ENCODE peak calls at places on chromosome 12, in five cellular contexts. One of them, this sample, is unnamed.
A peak's percentile ranks its signal among the peaks of the same experiment; 100 is the strongest.

GRCh38 chr12:82672811-82673495 is 13.8 kb upstream of the TMTC2 start:
- DNase-seq in mammary epithelial cell: no peak
- DNase-seq in HCT116: no peak
- DNase-seq in PC-9: no peak
- DNase-seq in OCI-LY7: no peak
- DNase-seq in this sample: no peak

GRCh38 chr12:113613414-113613813 is 141.7 kb upstream of the LHX5 start:
- DNase-seq in PC-9: no peak
- DNase-seq in HCT116: no peak
- DNase-seq in OCI-LY7: no peak
- DNase-seq in mammary epithelial cell: no peak
- DNase-seq in this sample: no peak

GRCh38 chr12:124577986-124578385 is 10.6 kb upstream of the NCOR2 start:
- DNase-seq in mammary epithelial cell: peak; percentile 72
- DNase-seq in OCI-LY7: no peak
- DNase-seq in HCT116: no peak
- DNase-seq in PC-9: no peak
- DNase-seq in this sample: no peak

GRCh38 chr12:67411562-67411961 is 142.4 kb downstream of the CAND1 start:
- DNase-seq in HCT116: no peak
- DNase-seq in PC-9: no peak
- DNase-seq in mammary epithelial cell: no peak
- DNase-seq in OCI-LY7: no peak
- DNase-seq in this sample: no peak

GRCh38 chr12:94930216-94930654 is 73.3 kb downstream of the NDUFA12 start:
- DNase-seq in HCT116: no peak
- DNase-seq in mammary epithelial cell: no peak
- DNase-seq in OCI-LY7: no peak
- DNase-seq in PC-9: no peak
- DNase-seq in this sample: no peak

GRCh38 chr12:42474391-42474790 is 115.2 kb downstream of the PRICKLE1 start:
- DNase-seq in PC-9: no peak
- DNase-seq in HCT116: peak; percentile 68
- DNase-seq in OCI-LY7: no peak
- DNase-seq in mammary epithelial cell: peak; percentile 95
- DNase-seq in this sample: peak; percentile 82

GRCh38 chr12:78085562-78086182 is 255.0 kb downstream of the NAV3 start:
- DNase-seq in PC-9: no peak
- DNase-seq in mammary epithelial cell: peak; percentile 60
- DNase-seq in HCT116: no peak
- DNase-seq in OCI-LY7: no peak
- DNase-seq in this sample: peak; percentile 90

GRCh38 chr12:99302874-99303273 is 344.7 kb upstream of the GARIN6 start:
- DNase-seq in OCI-LY7: no peak
- DNase-seq in mammary epithelial cell: no peak
- DNase-seq in PC-9: no peak
- DNase-seq in HCT116: no peak
- DNase-seq in this sample: no peak

GRCh38 chr12:57885207-57885606 is 38.7 kb upstream of the CTDSP2 start:
- DNase-seq in PC-9: no peak
- DNase-seq in mammary epithelial cell: no peak
- DNase-seq in OCI-LY7: no peak
- DNase-seq in HCT116: no peak
- DNase-seq in this sample: no peak

GRCh38 chr12:57731411-57732080 is 7.0 kb downstream of the AGAP2 start:
- DNase-seq in PC-9: no peak
- DNase-seq in HCT116: no peak
- DNase-seq in OCI-LY7: no peak
- DNase-seq in mammary epithelial cell: no peak
- DNase-seq in this sample: no peak

GRCh38 chr12:113955109-113955970 is 10.8 kb downstream of the RBM19 start:
- DNase-seq in OCI-LY7: peak; percentile 7
- DNase-seq in HCT116: peak; percentile 16
- DNase-seq in mammary epithelial cell: peak; percentile 16
- DNase-seq in PC-9: peak; percentile 33
- DNase-seq in this sample: peak; percentile 21

GRCh38 chr12:115870021-115870420 is 407.5 kb downstream of the MED13L start:
- DNase-seq in mammary epithelial cell: no peak
- DNase-seq in HCT116: no peak
- DNase-seq in OCI-LY7: no peak
- DNase-seq in PC-9: no peak
- DNase-seq in this sample: no peak

GRCh38 chr12:88552672-88553079 is 27.6 kb downstream of the KITLG start:
- DNase-seq in mammary epithelial cell: peak; percentile 23
- DNase-seq in OCI-LY7: no peak
- DNase-seq in HCT116: no peak
- DNase-seq in PC-9: no peak
- DNase-seq in this sample: peak; percentile 71

GRCh38 chr12:75978677-75979076 is 52.9 kb downstream of the PHLDA1 start:
- DNase-seq in HCT116: no peak
- DNase-seq in OCI-LY7: no peak
- DNase-seq in mammary epithelial cell: no peak
- DNase-seq in PC-9: no peak
- DNase-seq in this sample: no peak

GRCh38 chr12:98828802-98829600 is 183.9 kb downstream of the APAF1 start:
- DNase-seq in mammary epithelial cell: no peak
- DNase-seq in OCI-LY7: no peak
- DNase-seq in HCT116: no peak
- DNase-seq in PC-9: no peak
- DNase-seq in this sample: no peak

GRCh38 chr12:24617471-24617870 is 331.4 kb downstream of the BCAT1 start:
- DNase-seq in HCT116: no peak
- DNase-seq in PC-9: no peak
- DNase-seq in mammary epithelial cell: no peak
- DNase-seq in OCI-LY7: no peak
- DNase-seq in this sample: no peak

GRCh38 chr12:6202846-6203245 is 2.6 kb downstream of the CD9 start:
- DNase-seq in HCT116: no peak
- DNase-seq in mammary epithelial cell: no peak
- DNase-seq in PC-9: no peak
- DNase-seq in OCI-LY7: no peak
- DNase-seq in this sample: no peak
- H3K27ac ChIP-seq in HCT116: no peak overlapping the region
- H3K27ac ChIP-seq in mammary epithelial cell: no peak overlapping the region
- H3K27ac ChIP-seq in PC-9: no peak overlapping the region
- H3K27ac ChIP-seq in OCI-LY7: no peak overlapping the region
- H3K27ac ChIP-seq in this sample: no peak overlapping the region

GRCh38 chr12:46830731-46831334 is 5.0 kb upstream of the SLC38A4 start:
- DNase-seq in PC-9: no peak
- DNase-seq in mammary epithelial cell: peak; percentile 33
- DNase-seq in HCT116: no peak
- DNase-seq in OCI-LY7: no peak
- DNase-seq in this sample: peak; percentile 44
- H3K4me3 ChIP-seq in PC-9: no peak overlapping the region
- H3K4me3 ChIP-seq in mammary epithelial cell: peak overlapping the region; percentile 48
- H3K4me3 ChIP-seq in HCT116: no peak overlapping the region
- H3K4me3 ChIP-seq in OCI-LY7: no peak overlapping the region
- H3K4me3 ChIP-seq in this sample: peak overlapping the region; percentile 79

GRCh38 chr12:50240792-50241114 is 42.6 kb downstream of the LIMA1 start:
- DNase-seq in HCT116: no peak
- DNase-seq in OCI-LY7: no peak
- DNase-seq in PC-9: no peak
- DNase-seq in mammary epithelial cell: no peak
- DNase-seq in this sample: peak; percentile 21
- H3K27ac ChIP-seq in HCT116: no peak overlapping the region
- H3K27ac ChIP-seq in OCI-LY7: no peak overlapping the region
- H3K27ac ChIP-seq in PC-9: peak overlapping the region; percentile 98
- H3K27ac ChIP-seq in mammary epithelial cell: no peak overlapping the region
- H3K27ac ChIP-seq in this sample: peak overlapping the region; percentile 94

GRCh38 chr12:108348842-108349241 is 9.7 kb upstream of the CMKLR1 start:
- DNase-seq in mammary epithelial cell: no peak
- DNase-seq in HCT116: no peak
- DNase-seq in OCI-LY7: no peak
- DNase-seq in PC-9: no peak
- DNase-seq in this sample: peak; percentile 39
- H3K4me3 ChIP-seq in mammary epithelial cell: no peak overlapping the region
- H3K4me3 ChIP-seq in HCT116: no peak overlapping the region
- H3K4me3 ChIP-seq in OCI-LY7: no peak overlapping the region
- H3K4me3 ChIP-seq in PC-9: no peak overlapping the region
- H3K4me3 ChIP-seq in this sample: no peak overlapping the region

DNA sequence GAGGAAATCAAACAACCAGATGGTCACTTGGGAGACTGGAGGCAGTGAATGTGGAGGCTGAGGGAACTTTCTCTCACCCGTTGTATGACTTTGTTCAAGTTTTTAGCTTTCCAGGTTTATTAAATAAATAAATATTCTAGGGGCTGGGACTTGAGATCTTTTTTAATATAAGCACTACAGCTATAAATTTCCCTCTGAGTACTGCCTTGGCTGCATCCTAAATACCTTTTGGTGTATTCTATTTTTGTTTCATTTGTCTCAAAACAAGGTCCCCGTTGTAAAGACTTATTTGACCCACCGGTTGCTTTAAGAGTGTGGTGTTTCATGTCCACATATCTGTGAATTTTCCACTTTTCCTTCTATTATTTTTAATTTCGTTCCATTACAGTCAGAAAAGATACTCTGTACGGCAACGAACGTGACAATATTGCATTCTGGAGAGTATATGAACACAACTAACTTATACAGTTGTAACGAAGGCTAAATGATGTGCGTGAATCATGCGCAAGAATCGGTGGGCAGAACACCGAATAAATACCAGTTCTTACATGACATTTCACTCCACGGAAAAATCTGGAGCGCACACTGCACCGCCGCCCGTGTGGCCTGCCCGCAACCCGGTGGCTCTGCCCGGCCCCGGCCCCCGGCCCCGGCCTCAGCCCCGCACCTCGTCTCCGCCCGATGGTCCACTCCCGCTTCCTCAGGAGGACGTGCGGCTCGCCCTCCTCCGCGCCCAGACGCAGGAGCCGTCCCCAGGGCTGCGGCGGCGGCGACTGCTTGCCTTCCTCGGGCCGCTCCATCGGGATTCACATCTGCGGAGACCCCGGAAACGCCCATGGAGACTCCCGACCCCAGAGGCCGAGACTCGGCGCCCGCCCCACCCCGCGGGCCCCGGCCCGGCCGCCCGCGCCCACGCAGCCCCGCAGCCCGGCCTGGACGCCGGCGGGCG is 602 bp downstream of the CHFR start:
- DNase-seq in mammary epithelial cell: peak; percentile 6
- DNase-seq in HCT116: no peak
- DNase-seq in PC-9: no peak
- DNase-seq in OCI-LY7: no peak
- DNase-seq in this sample: peak; percentile 48
- H3K27ac ChIP-seq in mammary epithelial cell: no peak overlapping the region
- H3K27ac ChIP-seq in HCT116: no peak overlapping the region
- H3K27ac ChIP-seq in PC-9: no peak overlapping the region
- H3K27ac ChIP-seq in OCI-LY7: no peak overlapping the region
- H3K27ac ChIP-seq in this sample: peak overlapping the region; percentile 58

DNA sequence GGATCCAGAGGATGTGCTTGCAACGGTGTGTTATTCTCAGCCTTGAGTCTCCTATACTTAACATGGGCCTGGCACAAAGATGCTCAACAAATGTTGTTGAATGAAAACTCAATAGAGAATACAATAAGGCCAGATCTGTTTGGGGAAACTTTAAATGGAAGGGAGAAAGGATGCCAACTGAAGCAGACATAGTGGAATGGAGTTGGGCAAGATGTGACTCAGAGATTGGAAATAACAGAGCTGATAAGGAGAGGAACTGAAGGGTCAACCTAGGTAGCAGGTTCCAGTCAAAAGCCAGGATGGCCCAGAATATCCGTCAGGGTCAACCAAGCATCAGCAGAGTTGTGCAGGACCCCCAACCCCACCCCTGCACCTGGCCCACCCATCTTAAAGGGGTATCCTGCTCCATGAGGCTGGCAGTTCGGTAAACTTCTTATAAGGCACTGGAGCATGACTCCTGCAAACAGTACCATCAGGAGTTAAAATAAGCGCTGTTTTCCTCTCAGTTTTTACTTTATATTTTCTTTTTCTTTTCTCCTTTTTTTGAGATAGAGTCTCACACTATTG is 1.0 kb upstream of the BCDIN3D start:
- DNase-seq in PC-9: no peak
- DNase-seq in HCT116: no peak
- DNase-seq in OCI-LY7: no peak
- DNase-seq in mammary epithelial cell: peak; percentile 20
- DNase-seq in this sample: peak; percentile 36
- H3K4me3 ChIP-seq in PC-9: peak overlapping the region; percentile 69
- H3K4me3 ChIP-seq in HCT116: no peak overlapping the region
- H3K4me3 ChIP-seq in OCI-LY7: peak overlapping the region; percentile 92
- H3K4me3 ChIP-seq in mammary epithelial cell: no peak overlapping the region
- H3K4me3 ChIP-seq in this sample: no peak overlapping the region

DNA sequence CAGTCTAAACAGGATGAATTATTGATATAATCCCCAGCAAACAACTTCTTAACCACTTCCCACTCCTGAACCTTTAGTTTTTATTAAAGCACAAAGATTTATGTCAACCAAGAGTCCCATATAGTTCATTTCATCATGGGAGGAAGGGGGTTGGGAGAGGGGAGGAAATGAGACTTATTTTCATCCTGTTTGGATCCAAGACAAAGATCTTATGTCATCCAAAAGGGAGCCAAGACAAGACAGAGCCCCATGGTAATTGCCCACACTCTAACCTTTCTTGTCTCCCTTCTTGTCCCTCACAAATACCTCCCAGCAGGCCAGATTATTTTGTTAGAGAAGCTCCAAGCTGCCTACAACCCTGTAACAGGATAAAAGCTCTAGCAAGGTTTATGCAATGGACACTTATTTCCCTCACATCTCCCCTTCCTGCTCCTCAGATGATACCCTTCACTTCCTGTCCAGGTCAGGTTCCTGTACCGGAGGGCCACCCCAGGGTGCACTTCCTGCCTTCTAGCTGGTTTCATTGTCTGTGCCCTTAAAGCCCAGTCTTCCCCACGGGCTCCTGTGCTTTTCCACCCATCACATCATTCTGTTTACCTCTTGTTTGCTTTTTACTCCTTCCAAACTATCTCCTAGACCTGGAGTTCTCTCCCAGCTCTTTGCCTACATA is 123.6 kb upstream of the MDM1 start:
- DNase-seq in OCI-LY7: peak; percentile 13
- DNase-seq in HCT116: no peak
- DNase-seq in PC-9: no peak
- DNase-seq in mammary epithelial cell: no peak
- DNase-seq in this sample: no peak
- H3K27ac ChIP-seq in OCI-LY7: no peak overlapping the region
- H3K27ac ChIP-seq in HCT116: no peak overlapping the region
- H3K27ac ChIP-seq in PC-9: no peak overlapping the region
- H3K27ac ChIP-seq in mammary epithelial cell: no peak overlapping the region
- H3K27ac ChIP-seq in this sample: no peak overlapping the region

GRCh38 chr12:1628671-1629337 is at the start of gene WNT5B:
- DNase-seq in PC-9: no peak
- DNase-seq in HCT116: no peak
- DNase-seq in OCI-LY7: no peak
- DNase-seq in mammary epithelial cell: no peak
- DNase-seq in this sample: no peak

GRCh38 chr12:1632702-1633101 is 3.7 kb downstream of the WNT5B start:
- DNase-seq in PC-9: no peak
- DNase-seq in HCT116: no peak
- DNase-seq in mammary epithelial cell: no peak
- DNase-seq in OCI-LY7: no peak
- DNase-seq in this sample: no peak

GRCh38 chr12:1630081-1630826 is 1.2 kb downstream of the WNT5B start:
- DNase-seq in HCT116: no peak
- DNase-seq in OCI-LY7: peak; percentile 10
- DNase-seq in mammary epithelial cell: no peak
- DNase-seq in PC-9: peak; percentile 63
- DNase-seq in this sample: peak; percentile 72

GRCh38 chr12:1630827-1631591 is 2.0 kb downstream of the WNT5B start:
- DNase-seq in OCI-LY7: no peak
- DNase-seq in PC-9: no peak
- DNase-seq in HCT116: no peak
- DNase-seq in mammary epithelial cell: no peak
- DNase-seq in this sample: no peak

GRCh38 chr12:1629338-1630080 is 478 bp downstream of the WNT5B start:
- DNase-seq in PC-9: no peak
- DNase-seq in mammary epithelial cell: no peak
- DNase-seq in HCT116: no peak
- DNase-seq in OCI-LY7: peak; percentile 60
- DNase-seq in this sample: no peak
- H3K4me3 ChIP-seq in PC-9: peak overlapping the region; percentile 35
- H3K4me3 ChIP-seq in mammary epithelial cell: peak overlapping the region; percentile 37
- H3K4me3 ChIP-seq in HCT116: peak overlapping the region; percentile 43
- H3K4me3 ChIP-seq in OCI-LY7: peak overlapping the region; percentile 55
- H3K4me3 ChIP-seq in this sample: peak overlapping the region; percentile 48